ENCODE peak calls at places on chromosomes 6 and 20, in eight cellular contexts. U is Karpas-422, T is GM23338, H is heart right ventricle, S is left lung, X is right cardiac atrium, P is A673, O is SK-N-SH. Q is an unnamed sample.

GRCh38 chr6:129345890-129346289 is 364.1 kb downstream of the ARHGAP18 start:
- DNase-seq in U (no peak), P (no peak), H (no peak), O (no peak), S (no peak), X (no peak), T (no peak), Q (no peak)

GRCh38 chr20:32110173-32110704 is 725 bp downstream of the TM9SF4 start:
- DNase-seq in X (no peak), U (no peak), O (no peak), P (peak; percentile 28), T (no peak), H (no peak), S (no peak), Q (no peak)

GRCh38 chr6:164612731-164613130 is 696.7 kb downstream of the C6orf118 start:
- DNase-seq in U (no peak), O (peak; percentile 3), S (no peak), H (no peak), T (no peak), P (no peak), X (no peak), Q (no peak)

GRCh38 chr20:21564127-21564773 is 50.4 kb upstream of the NKX2-2 start:
- DNase-seq in U (no peak), O (peak; percentile 6), X (no peak), S (no peak), T (no peak), H (no peak), P (peak; percentile 40), Q (peak; percentile 89)

GRCh38 chr6:105781248-105781647 is 304.9 kb upstream of the PRDM1 start:
- DNase-seq in U (no peak), O (no peak), P (no peak), H (no peak), X (no peak), S (no peak), T (no peak), Q (no peak)

GRCh38 chr6:125149256-125150144 is 4.1 kb upstream of the TPD52L1 start:
- DNase-seq in S (no peak), X (no peak), O (no peak), U (peak; percentile 28), H (no peak), P (peak; percentile 33), T (no peak), Q (no peak)

GRCh38 chr6:15421945-15422733 is 176.3 kb downstream of the JARID2 start:
- DNase-seq in S (no peak), P (no peak), U (no peak), T (no peak), O (no peak), X (no peak), H (no peak), Q (no peak)

GRCh38 chr6:64777941-64778785 is 928.9 kb downstream of the EYS start:
- DNase-seq in O (no peak), S (no peak), X (no peak), T (no peak), P (no peak), U (no peak), H (no peak), Q (no peak)

GRCh38 chr6:72083976-72084375 is 197.6 kb downstream of the RIMS1 start:
- DNase-seq in P (no peak), S (no peak), O (no peak), T (no peak), H (no peak), U (no peak), X (no peak), Q (no peak)

GRCh38 chr6:19837511-19838441 is 606 bp downstream of the ID4 start:
- DNase-seq in P (peak; percentile 68), O (peak; percentile 75), T (peak; percentile 62), H (peak; percentile 11), X (peak; percentile 77), S (peak; percentile 83), U (no peak), Q (no peak)

GRCh38 chr20:2879148-2879547 is 5.9 kb downstream of the PTPRA start:
- DNase-seq in S (no peak), O (no peak), P (no peak), U (no peak), H (no peak), X (no peak), T (no peak), Q (no peak)

GRCh38 chr6:166822609-166823008 is 133.7 kb downstream of the RNASET2 start:
- DNase-seq in O (no peak), P (no peak), H (no peak), U (no peak), S (no peak), T (no peak), X (no peak), Q (no peak)

GRCh38 chr6:150198532-150198931 is 55.7 kb downstream of the PPP1R14C start:
- DNase-seq in T (no peak), H (no peak), S (peak; percentile 40), U (no peak), X (no peak), P (no peak), O (no peak), Q (no peak)

GRCh38 chr20:19552144-19552895 is 205.7 kb upstream of the RIN2 start:
- DNase-seq in S (no peak), T (peak; percentile 87), P (peak; percentile 75), O (no peak), X (peak; percentile 56), U (no peak), H (peak; percentile 8), Q (no peak)

GRCh38 chr6:53023323-53023722 is 28.2 kb upstream of the GSTA4 start:
- DNase-seq in X (no peak), T (no peak), H (no peak), S (no peak), P (no peak), O (no peak), U (no peak), Q (no peak)

GRCh38 chr20:61979701-61980635 is 85.7 kb downstream of the TAF4 start:
- DNase-seq in H (no peak), T (no peak), U (no peak), S (peak; percentile 67), O (no peak), P (no peak), X (no peak), Q (no peak)

DNA sequence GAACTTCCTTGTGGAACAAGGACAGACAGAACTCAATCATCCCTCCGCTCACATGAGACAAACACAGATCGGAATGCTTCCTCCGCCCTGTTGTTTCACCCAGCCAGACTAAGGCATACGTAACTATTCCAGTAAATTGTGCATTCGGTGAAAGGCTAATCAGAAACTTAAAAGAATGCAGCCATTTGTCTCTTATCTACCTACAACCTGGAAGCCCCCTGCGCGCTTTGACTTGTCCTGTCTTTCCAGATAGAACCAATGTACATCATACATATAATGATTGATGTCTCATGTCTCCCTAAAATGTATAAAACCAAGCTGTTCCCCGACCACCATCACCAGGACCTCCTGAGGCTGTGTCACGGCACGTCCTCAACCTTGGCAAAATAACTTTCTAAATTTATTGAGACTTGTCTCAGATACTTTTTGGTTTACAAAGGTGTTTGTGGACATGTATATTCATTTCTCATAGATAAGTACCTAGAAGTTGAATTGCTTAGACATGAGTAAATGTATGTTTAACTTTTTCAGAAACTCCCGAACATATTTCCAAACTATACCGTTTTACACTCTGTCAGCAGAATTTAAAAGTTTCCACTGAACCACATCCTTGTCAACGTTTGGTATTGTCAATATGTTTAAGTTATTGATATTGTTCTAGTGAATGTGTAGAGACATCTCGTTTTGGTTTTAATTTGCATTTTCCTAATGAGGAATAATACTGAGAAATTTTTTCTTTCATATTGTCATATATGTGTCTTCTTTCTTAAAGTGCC is 197.6 kb upstream of the THBS2 start:
- DNase-seq in T (no peak), O (no peak), S (no peak), U (no peak), P (peak; percentile 28), H (no peak), X (no peak), Q (no peak)
- H3K4me3 ChIP-seq in T (no peak overlapping the region), O (no peak overlapping the region), S (no peak overlapping the region), U (no peak overlapping the region), P (peak overlapping the region; percentile 16), H (peak overlapping the region; percentile 48), X (peak overlapping the region; percentile 7), Q (no peak overlapping the region)

GRCh38 chr20:25033250-25033940 is 24.5 kb downstream of the ACSS1 start:
- DNase-seq in U (no peak), T (no peak), P (peak; percentile 37), H (no peak), S (no peak), O (peak; percentile 36), X (no peak), Q (no peak)

GRCh38 chr20:25031241-25031640 is 26.7 kb downstream of the ACSS1 start:
- DNase-seq in T (no peak), U (no peak), S (no peak), O (no peak), H (no peak), X (no peak), P (no peak), Q (no peak)

GRCh38 chr20:25030649-25031026 is 27.3 kb downstream of the ACSS1 start:
- DNase-seq in X (no peak), T (no peak), H (no peak), U (no peak), P (no peak), O (no peak), S (peak; percentile 45), Q (no peak)

GRCh38 chr20:25032478-25033183 is 25.3 kb downstream of the ACSS1 start:
- DNase-seq in U (no peak), X (peak; percentile 94), O (no peak), S (peak; percentile 59), P (peak; percentile 61), H (peak; percentile 72), T (peak; percentile 35), Q (no peak)

GRCh38 chr20:25032065-25032477 is 25.9 kb downstream of the ACSS1 start:
- DNase-seq in T (peak; percentile 14), O (no peak), X (peak; percentile 62), P (no peak), S (peak; percentile 34), H (no peak), U (no peak), Q (no peak)
- H3K27ac ChIP-seq in T (no peak overlapping the region), O (no peak overlapping the region), X (peak overlapping the region; percentile 68), P (peak overlapping the region; percentile 26), S (no peak overlapping the region), H (peak overlapping the region; percentile 75), U (no peak overlapping the region), Q (no peak overlapping the region)

DNA sequence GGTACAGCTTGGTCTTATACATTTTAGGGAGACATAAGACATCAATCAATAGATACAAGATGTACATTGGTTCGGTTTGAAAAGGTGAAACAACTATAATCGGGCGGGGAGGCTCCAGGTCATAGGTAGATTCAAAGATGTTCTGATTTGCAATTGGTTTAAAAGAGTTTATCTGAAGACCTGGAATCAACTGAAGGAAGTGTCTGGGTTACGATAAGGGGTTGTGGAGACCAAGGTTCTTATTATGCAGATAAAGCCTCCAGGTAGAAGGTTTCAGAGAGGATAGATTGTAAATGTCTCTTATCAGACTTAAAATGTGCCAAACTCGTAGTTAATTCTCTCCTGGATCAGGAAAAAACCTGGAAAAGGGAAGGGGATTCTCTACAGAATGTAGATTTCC is 5.9 kb upstream of the SERPINB6 start:
- DNase-seq in H (no peak), O (no peak), X (no peak), S (no peak), P (no peak), U (no peak), T (no peak), Q (no peak)
- H3K4me1 ChIP-seq in H (peaks cover 3% of the 10 kb centered on the region), O (peaks cover 4% of the 10 kb centered on the region), X (peaks cover 7% of the 10 kb centered on the region), S (peaks cover 39% of the 10 kb centered on the region), P (no peaks in the 10 kb centered on the region), U (no peaks in the 10 kb centered on the region), T (peaks cover 23% of the 10 kb centered on the region), Q (no peaks in the 10 kb centered on the region)

DNA sequence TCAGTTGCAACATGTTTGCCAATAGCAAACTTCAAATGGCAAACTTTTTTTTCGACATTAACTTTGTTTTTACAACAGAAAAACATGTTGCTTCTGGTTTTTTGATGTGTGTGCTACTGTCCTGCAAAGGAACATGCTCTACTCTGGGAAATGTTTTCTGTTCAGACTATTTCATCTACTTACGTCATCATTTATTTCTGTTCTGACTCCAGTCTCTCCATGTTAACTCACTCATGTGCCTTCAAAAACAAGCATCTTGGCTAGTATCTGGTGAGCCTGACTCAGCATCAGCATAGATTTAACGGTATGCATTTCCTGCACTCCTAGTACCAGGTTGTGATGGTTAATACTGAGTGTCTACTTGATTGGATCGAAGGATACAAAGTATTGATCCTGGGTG is 36.1 kb upstream of the MAP7 start:
- DNase-seq in H (no peak), S (no peak), O (no peak), U (no peak), X (no peak), P (no peak), T (no peak), Q (no peak)
- H3K4me3 ChIP-seq in H (no peak overlapping the region), S (no peak overlapping the region), O (no peak overlapping the region), U (no peak overlapping the region), X (no peak overlapping the region), P (no peak overlapping the region), T (no peak overlapping the region), Q (no peak overlapping the region)

Q was measured in right lobe of liver.